ENCODE peak calls at places on chromosome 3, in four cellular contexts. F, M, I and D are unnamed samples.

GRCh38 chr3:155617346-155617745 is 127.5 kb downstream of the PLCH1 start:
- DNase-seq in M (no peak), I (no peak), F (no peak), D (no peak)

GRCh38 chr3:124846189-124846588 is 41.0 kb downstream of the ITGB5 start:
- DNase-seq in M (no peak), I (no peak), F (no peak), D (no peak)

GRCh38 chr3:106206613-106207012 is 337.8 kb upstream of the CBLB start:
- DNase-seq in I (no peak), M (no peak), F (no peak), D (no peak)

GRCh38 chr3:17759901-17760300 is 17.5 kb upstream of the TBC1D5 start:
- DNase-seq in M (no peak), I (no peak), F (no peak), D (no peak)

GRCh38 chr3:134161817-134162396 is 88.8 kb downstream of the RYK start:
- DNase-seq in I (no peak), F (no peak), M (no peak), D (no peak)

GRCh38 chr3:117463716-117464115 is 754.1 kb downstream of the TUSC7 start:
- DNase-seq in F (no peak), I (no peak), M (no peak), D (no peak)

GRCh38 chr3:188362405-188362831 is 208.5 kb downstream of the LPP start:
- DNase-seq in F (no peak), M (no peak), I (no peak), D (no peak)

GRCh38 chr3:102512734-102513518 is 78.1 kb downstream of the ZPLD1 start:
- DNase-seq in M (no peak), F (no peak), I (no peak), D (no peak)

GRCh38 chr3:46503194-46503924 is 5.6 kb downstream of the RTP3 start:
- DNase-seq in F (no peak), M (no peak), I (no peak), D (no peak)

GRCh38 chr3:127593187-127593586 is 2.7 kb upstream of the TPRA1 start:
- DNase-seq in F (no peak), M (no peak), I (no peak), D (no peak)

GRCh38 chr3:167913218-167913902 is 177.8 kb downstream of the SERPINI1 start:
- DNase-seq in F (no peak), M (no peak), I (peak; percentile 30), D (peak; percentile 58)

GRCh38 chr3:129318921-129319320 is 40.3 kb downstream of the HMCES start:
- DNase-seq in M (no peak), F (no peak), I (no peak), D (no peak)

GRCh38 chr3:42118762-42119361 is 27.7 kb downstream of the TRAK1 start:
- DNase-seq in M (no peak), F (no peak), I (peak; percentile 65), D (no peak)

GRCh38 chr3:114417682-114418081 is 123.9 kb downstream of the TIGIT start:
- DNase-seq in F (no peak), I (no peak), M (no peak), D (no peak)
- H3K27ac ChIP-seq in F (no peak overlapping the region), I (no peak overlapping the region), M (peak overlapping the region; percentile 57), D (no peak overlapping the region)

DNA sequence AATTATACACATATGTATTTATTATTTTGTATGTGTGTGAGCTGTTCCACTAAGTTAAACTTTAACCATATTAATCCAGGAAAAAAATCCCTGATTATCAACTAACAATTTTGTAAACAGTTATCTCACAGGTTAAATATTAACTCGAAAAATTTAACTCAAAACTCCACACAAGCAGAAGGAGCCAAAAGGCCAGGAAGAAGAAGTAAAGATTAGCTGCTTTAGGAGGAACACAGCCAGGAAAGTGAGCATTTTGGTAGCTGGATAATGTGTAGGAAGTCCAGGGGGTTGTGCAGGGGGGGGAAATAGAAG is 425.0 kb downstream of the TIGIT start:
- DNase-seq in I (no peak), F (no peak), M (no peak), D (no peak)
- H3K27ac ChIP-seq in I (no peak overlapping the region), F (no peak overlapping the region), M (no peak overlapping the region), D (no peak overlapping the region)

DNA sequence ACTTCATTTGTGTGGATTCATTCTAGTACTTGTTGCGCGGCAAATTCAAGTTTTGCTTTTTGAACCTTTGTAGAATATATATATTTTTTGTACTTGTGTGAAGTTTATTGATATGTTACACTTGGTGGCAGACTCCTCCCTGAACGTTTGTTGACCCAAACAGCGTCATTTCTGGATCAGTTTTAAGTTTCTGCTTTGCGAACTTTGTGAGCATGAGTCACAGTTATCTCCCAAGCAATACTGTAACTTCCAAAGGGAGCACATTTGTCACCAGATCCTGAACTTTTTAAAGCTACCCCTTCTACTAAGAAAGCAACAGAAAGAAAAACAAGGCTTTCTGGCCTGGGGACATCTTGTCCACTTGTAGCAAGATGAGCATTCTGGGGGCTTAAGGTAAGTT is 74.8 kb upstream of the CACNA2D3 start:
- DNase-seq in I (no peak), F (no peak), M (no peak), D (no peak)
- H3K27ac ChIP-seq in I (no peak overlapping the region), F (no peak overlapping the region), M (no peak overlapping the region), D (no peak overlapping the region)

GRCh38 chr3:8621872-8622271 is 22.7 kb downstream of the SSUH2 start:
- DNase-seq in M (no peak), F (peak; percentile 89), I (no peak), D (no peak)
- H3K27ac ChIP-seq in M (peak overlapping the region; percentile 4), F (peak overlapping the region; percentile 79), I (no peak overlapping the region), D (no peak overlapping the region)

DNA sequence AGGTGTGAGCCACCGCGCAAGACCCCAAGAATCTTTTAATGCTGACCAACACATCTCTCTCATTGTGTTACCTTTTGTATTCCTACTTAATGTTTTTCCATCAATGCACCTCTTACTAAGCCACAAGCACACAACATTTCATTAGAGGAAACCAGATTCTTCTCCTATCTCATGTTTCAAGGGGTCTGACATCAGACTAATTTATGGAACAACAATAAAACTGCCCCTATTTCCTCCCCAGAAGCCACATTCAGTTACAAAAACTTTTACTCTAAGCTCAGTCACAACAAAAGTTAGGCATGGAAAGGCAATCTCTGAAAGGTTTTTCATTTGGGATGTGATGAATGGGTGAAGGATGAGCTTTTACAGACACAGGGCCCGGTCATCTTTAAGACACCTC is 251.8 kb downstream of the MAGI1 start:
- DNase-seq in M (no peak), F (no peak), I (no peak), D (no peak)
- H3K27ac ChIP-seq in M (no peak overlapping the region), F (no peak overlapping the region), I (no peak overlapping the region), D (no peak overlapping the region)

GRCh38 chr3:5016218-5017161 is 37.3 kb downstream of the BHLHE40 start:
- DNase-seq in M (peak; percentile 65), I (peak; percentile 38), F (no peak), D (no peak)
- H3K27ac ChIP-seq in M (peak overlapping the region; percentile 81), I (no peak overlapping the region), F (no peak overlapping the region), D (no peak overlapping the region)

DNA sequence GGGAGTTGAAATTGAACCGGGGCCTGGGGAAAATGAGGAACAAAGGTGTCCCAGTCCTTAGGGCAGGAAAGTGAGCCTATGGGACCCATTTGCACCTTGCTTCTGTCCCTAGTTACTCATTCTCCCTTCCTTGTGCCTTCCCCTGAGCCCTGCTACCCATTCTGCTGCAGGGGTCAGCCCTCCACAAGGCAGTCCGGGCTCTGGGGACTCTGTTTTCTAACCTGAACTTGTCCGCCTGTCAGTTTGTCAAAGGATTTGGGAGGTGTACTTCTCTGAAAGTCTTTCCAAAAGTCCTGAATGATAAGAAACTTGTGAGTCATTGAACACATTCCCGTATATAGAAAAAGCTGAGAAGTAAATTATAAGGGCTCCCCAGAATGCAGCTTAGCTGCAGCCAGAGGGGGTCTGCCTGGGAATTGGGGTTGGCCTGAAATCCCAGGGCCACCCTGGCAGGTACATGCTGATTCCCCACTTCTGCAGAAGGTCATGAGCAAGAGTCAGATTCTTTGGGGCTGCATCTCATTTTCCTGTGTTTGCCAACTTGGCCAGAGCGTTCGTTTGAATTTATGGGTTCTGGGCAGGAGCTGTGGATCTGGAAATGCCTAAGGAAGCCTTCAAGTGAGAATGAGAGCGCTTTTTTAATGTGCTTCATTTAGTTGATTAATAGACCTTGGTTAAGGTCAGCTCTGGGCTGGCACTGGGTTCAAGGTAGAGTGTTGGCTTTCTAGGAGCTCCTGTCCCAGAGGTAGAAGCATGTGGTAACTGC is 2.9 kb downstream of the SLC6A6 start:
- DNase-seq in F (no peak), M (no peak), I (no peak), D (no peak)
- H3K27ac ChIP-seq in F (peak overlapping the region; percentile 31), M (peak overlapping the region; percentile 87), I (no peak overlapping the region), D (no peak overlapping the region)